ENCODE peak calls at places on chromosomes 11 and 22, in four cellular contexts. D is colonic mucosa, Y is endodermal cell, W is OCI-LY7. H is an unnamed sample.

GRCh38 chr11:47533690-47534135 is 19.2 kb downstream of the CELF1 start:
- DNase-seq in D (no peak), Y (no peak), W (no peak), H (no peak)

GRCh38 chr11:112961146-112961668 is at the start of gene NCAM1:
- DNase-seq in D (peak; percentile 59), Y (peak; percentile 98), W (peak; percentile 10), H (peak; percentile 79)

GRCh38 chr22:47370448-47371262 is 608.2 kb downstream of the TBC1D22A start:
- DNase-seq in D (peak; percentile 11), Y (peak; percentile 17), W (no peak), H (no peak)

GRCh38 chr22:28021998-28022660 is 103.1 kb upstream of the PITPNB start:
- DNase-seq in D (peak; percentile 15), Y (no peak), W (no peak), H (no peak)

GRCh38 chr11:69035150-69035958 is 13.4 kb upstream of the TPCN2 start:
- DNase-seq in D (no peak), Y (peak; percentile 68), W (no peak), H (peak; percentile 74)

GRCh38 chr22:44891791-44892190 is 118.0 kb downstream of the PHF21B start:
- DNase-seq in D (no peak), Y (peak; percentile 28), W (no peak), H (no peak)

GRCh38 chr11:36131719-36132349 is 157.4 kb downstream of the COMMD9 start:
- DNase-seq in D (peak; percentile 27), Y (peak; percentile 86), W (peak; percentile 53), H (no peak)

GRCh38 chr22:46547883-46548244 is 10.4 kb upstream of the CELSR1 start:
- DNase-seq in D (no peak), Y (peak; percentile 36), W (no peak), H (peak; percentile 76)

GRCh38 chr22:42231929-42232328 is 38.5 kb downstream of the TCF20 start:
- DNase-seq in D (no peak), Y (no peak), W (no peak), H (no peak)

GRCh38 chr22:27636716-27637503 is 164.6 kb downstream of the MN1 start:
- DNase-seq in D (no peak), Y (no peak), W (no peak), H (no peak)

GRCh38 chr11:93490996-93491618 is 52.1 kb downstream of the SMCO4 start:
- DNase-seq in D (no peak), Y (peak; percentile 78), W (no peak), H (no peak)

GRCh38 chr11:124896071-124896750 is 1.5 kb downstream of the ROBO4 start:
- DNase-seq in D (no peak), Y (no peak), W (no peak), H (no peak)

GRCh38 chr11:72673284-72673942 is 809 bp downstream of the PDE2A start:
- DNase-seq in D (no peak), Y (peak; percentile 85), W (no peak), H (no peak)

GRCh38 chr22:44391481-44392445 is 79.0 kb upstream of the SHISAL1 start:
- DNase-seq in D (no peak), Y (peak; percentile 67), W (no peak), H (peak; percentile 10)

GRCh38 chr11:9577032-9577431 is 3.6 kb downstream of the WEE1 start:
- DNase-seq in D (no peak), Y (no peak), W (no peak), H (no peak)

GRCh38 chr11:103326070-103326794 is 217.0 kb downstream of the DYNC2H1 start:
- DNase-seq in D (peak; percentile 32), Y (peak; percentile 83), W (peak; percentile 51), H (no peak)

GRCh38 chr11:129694538-129694937 is 121.1 kb upstream of the TMEM45B start:
- DNase-seq in D (peak; percentile 38), Y (no peak), W (no peak), H (no peak)

GRCh38 chr11:117898059-117898458 is 21.6 kb upstream of the FXYD6 start:
- DNase-seq in D (no peak), Y (no peak), W (no peak), H (no peak)

GRCh38 chr11:121112498-121113455 is 11.7 kb downstream of the TECTA start:
- DNase-seq in D (peak; percentile 44), Y (peak; percentile 88), W (peak; percentile 41), H (no peak)

GRCh38 chr11:96794152-96794551 is 404.3 kb downstream of the JRKL start:
- DNase-seq in D (no peak), Y (peak; percentile 54), W (no peak), H (no peak)

GRCh38 chr11:64071849-64072248 is 36.1 kb downstream of the FLRT1 start:
- DNase-seq in D (no peak), Y (no peak), W (no peak), H (no peak)

GRCh38 chr22:22196018-22196533 is 48.5 kb upstream of the VPREB1 start:
- DNase-seq in D (no peak), Y (no peak), W (peak; percentile 90), H (no peak)

GRCh38 chr11:4187055-4187988 is 92.7 kb downstream of the RRM1 start:
- DNase-seq in D (peak; percentile 89), Y (peak; percentile 98), W (peak; percentile 81), H (peak; percentile 99)
- H3K27ac ChIP-seq in D (no peak overlapping the region), Y (peak overlapping the region; percentile 60), W (no peak overlapping the region), H (no peak overlapping the region)

GRCh38 chr11:60658409-60658808 is 41.0 kb upstream of the MS4A8 start:
- DNase-seq in D (no peak), Y (no peak), W (no peak), H (no peak)

DNA sequence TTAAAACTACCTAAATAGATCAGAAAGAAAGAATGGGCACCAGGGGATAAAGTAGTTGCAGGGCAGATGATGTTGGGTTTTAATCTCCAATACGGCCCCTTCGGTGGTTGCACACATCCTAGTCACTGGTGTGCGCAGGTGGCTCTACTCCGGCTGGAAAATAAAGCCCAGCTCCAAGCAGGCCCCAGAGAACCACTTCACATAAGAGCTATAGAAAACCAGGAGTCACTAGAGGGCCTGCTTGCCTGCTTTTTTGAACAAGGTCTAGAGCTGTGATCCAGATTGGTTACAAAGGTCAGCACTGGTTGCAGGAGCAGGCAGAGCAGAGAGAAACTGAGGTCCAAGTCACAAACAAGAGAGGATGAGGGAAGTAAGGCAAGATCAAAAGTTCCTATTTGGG is 41.5 kb upstream of the MS4A8 start:
- DNase-seq in D (peak; percentile 33), Y (no peak), W (no peak), H (peak; percentile 36)
- TF ChIP-seq CTCF in D (no peak), Y (peak; percentile 44), W (no peak), H (no peak)

GRCh38 chr11:326842-327580 is 6.4 kb upstream of the IFITM3 start:
- DNase-seq in D (peak; percentile 73), Y (no peak), W (peak; percentile 81), H (peak; percentile 91)

GRCh38 chr11:328012-328411 is 7.4 kb upstream of the IFITM3 start:
- DNase-seq in D (no peak), Y (no peak), W (no peak), H (peak; percentile 43)

GRCh38 chr11:325796-326591 is 5.3 kb upstream of the IFITM3 start:
- DNase-seq in D (no peak), Y (peak; percentile 53), W (no peak), H (peak; percentile 70)

GRCh38 chr11:326592-326841 is 5.9 kb upstream of the IFITM3 start:
- DNase-seq in D (no peak), Y (peak; percentile 52), W (no peak), H (no peak)

DNA sequence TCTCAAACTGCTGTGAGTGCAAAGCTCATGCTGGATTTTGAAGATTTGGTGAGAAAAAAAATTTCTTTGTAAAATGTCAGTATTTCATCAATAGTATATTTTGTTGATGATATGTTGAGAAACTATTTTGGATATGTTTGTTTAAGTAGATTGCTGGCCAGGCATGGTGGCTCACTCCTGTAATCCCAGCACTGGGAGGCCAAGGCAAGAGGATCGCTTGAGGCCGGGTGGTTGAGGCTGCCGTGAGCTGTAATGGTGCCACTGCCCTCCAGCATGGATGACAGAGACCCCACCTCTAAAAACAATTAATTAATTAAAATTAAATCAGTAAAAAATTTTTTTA is 6.9 kb upstream of the IFITM3 start:
- DNase-seq in D (no peak), Y (no peak), W (no peak), H (peak; percentile 43)
- H3K4me1 ChIP-seq in D (peaks cover 5% of the 10 kb centered on the region), Y (no peaks in the 10 kb centered on the region), W (peaks cover 66% of the 10 kb centered on the region), H (peaks cover 54% of the 10 kb centered on the region)

GRCh38 chr11:126338346-126339055 is 17.0 kb upstream of the ST3GAL4 start:
- DNase-seq in D (no peak), Y (no peak), W (no peak), H (no peak)
- H3K27ac ChIP-seq in D (no peak overlapping the region), Y (no peak overlapping the region), W (no peak overlapping the region), H (no peak overlapping the region)

GRCh38 chr11:43810929-43811596 is 69.6 kb upstream of the ALKBH3 start:
- DNase-seq in D (no peak), Y (no peak), W (no peak), H (no peak)
- TF ChIP-seq CTCF in D (peak; percentile 26), Y (peak; percentile 44), W (no peak), H (peak; percentile 23)

DNA sequence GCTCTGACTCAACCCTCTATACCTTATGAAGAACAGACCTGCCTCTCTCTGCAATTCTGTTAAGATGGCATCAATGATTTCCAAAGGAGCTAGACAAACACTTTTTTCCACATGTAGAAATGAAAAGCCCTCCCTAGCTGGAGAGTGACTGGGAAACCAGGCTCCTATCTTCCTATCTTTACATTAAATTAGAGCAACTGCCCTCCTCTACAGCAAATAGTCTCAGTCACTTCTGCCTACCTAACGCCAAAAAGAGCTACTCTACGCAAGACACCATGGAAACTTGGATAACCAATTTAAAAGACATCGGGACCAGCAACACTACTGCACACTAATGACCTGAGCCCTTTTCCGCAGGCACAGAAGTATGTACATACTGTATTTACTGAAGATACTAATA is 84.8 kb downstream of the MICAL3 start:
- DNase-seq in D (no peak), Y (no peak), W (no peak), H (no peak)
- H3K4me1 ChIP-seq in D (peaks cover 6% of the 10 kb centered on the region), Y (no peaks in the 10 kb centered on the region), W (peaks cover 47% of the 10 kb centered on the region), H (no peaks in the 10 kb centered on the region)

DNA sequence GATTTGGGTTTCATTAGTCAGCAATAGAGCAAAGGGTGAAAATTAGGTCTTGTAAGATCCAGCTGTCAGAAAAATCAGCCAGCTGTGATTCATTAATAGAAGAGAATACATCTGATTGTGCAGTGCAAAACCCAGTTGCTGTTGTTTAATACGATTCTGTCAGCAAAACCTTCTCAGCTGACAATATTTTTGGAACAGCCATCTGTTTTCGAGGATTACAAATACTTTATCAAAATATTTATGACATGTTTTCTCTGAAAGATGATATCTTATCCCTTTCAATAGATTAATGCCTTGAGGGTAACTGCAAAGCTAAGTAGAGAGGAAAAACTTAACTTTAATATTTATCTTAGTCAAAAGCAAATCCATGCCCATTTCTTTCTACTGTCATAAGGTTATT is 1354.0 kb upstream of the RAG2 start:
- DNase-seq in D (no peak), Y (no peak), W (no peak), H (no peak)
- H3K27ac ChIP-seq in D (no peak overlapping the region), Y (no peak overlapping the region), W (no peak overlapping the region), H (no peak overlapping the region)

H was measured in left lung.